ENCODE peak calls at places on chromosomes 11 and 22, in six cellular contexts. U is lung, F is AG04450, Q is OCI-LY7, L is colonic mucosa, M is psoas muscle. P is an unnamed sample. For H3K9me3, the result is how much of the 10 kb centered on the place peaks cover.

GRCh38 chr22:18078329-18079041 is 695 bp downstream of the PEX26 start:
- DNase-seq in F (no peak), M (peak), Q (peak), L (peak), U (no peak), P (no peak)

GRCh38 chr22:24578355-24579241 is 14.3 kb downstream of the LRRC75B start:
- DNase-seq in Q (no peak), L (peak), U (no peak), M (no peak), F (no peak), P (no peak)

GRCh38 chr22:45310331-45311032 is 748 bp downstream of the FAM118A start:
- DNase-seq in F (no peak), L (no peak), M (no peak), U (no peak), Q (peak), P (no peak)

GRCh38 chr11:8758619-8759169 is 76.1 kb downstream of the RPL27A start:
- DNase-seq in Q (no peak), M (no peak), F (no peak), L (no peak), U (no peak), P (no peak)

GRCh38 chr22:19826619-19826950 is 28.1 kb downstream of the GNB1L start:
- DNase-seq in U (no peak), Q (no peak), F (no peak), L (no peak), M (no peak), P (no peak)

GRCh38 chr11:65493367-65494176 is 5.3 kb upstream of the MALAT1 start:
- DNase-seq in Q (no peak), U (peak), M (peak), L (peak), F (no peak), P (no peak)

GRCh38 chr11:71252782-71253730 is 679 bp upstream of the SHANK2 start:
- DNase-seq in M (no peak), F (no peak), L (peak), U (peak), Q (no peak), P (no peak)

GRCh38 chr11:5689551-5689983 is at the start of gene TRIM22:
- DNase-seq in L (peak), Q (peak), F (no peak), M (no peak), U (peak), P (peak)

GRCh38 chr22:24948356-24949202 is 2.1 kb upstream of the LHFPL7 start:
- DNase-seq in U (no peak), M (no peak), F (no peak), Q (no peak), L (no peak), P (no peak)

GRCh38 chr22:47293368-47294221 is 531.1 kb downstream of the TBC1D22A start:
- DNase-seq in F (no peak), U (no peak), L (no peak), Q (no peak), M (no peak), P (no peak)

GRCh38 chr11:33375688-33376311 is 118.6 kb downstream of the HIPK3 start:
- DNase-seq in F (no peak), U (no peak), L (no peak), M (no peak), Q (peak), P (no peak)

GRCh38 chr11:66228521-66228920 is 39.9 kb upstream of the RAB1B start:
- DNase-seq in L (no peak), M (no peak), Q (no peak), F (no peak), U (peak), P (peak)

GRCh38 chr22:37999640-38000272 is 15.4 kb upstream of the SOX10 start:
- DNase-seq in Q (peak), U (no peak), L (no peak), M (peak), F (no peak), P (no peak)

GRCh38 chr11:81036168-81036870 is 1595.5 kb upstream of the TENM4 start:
- DNase-seq in Q (no peak), M (no peak), F (no peak), L (no peak), U (no peak), P (no peak)

GRCh38 chr11:69729252-69729651 is 25.4 kb upstream of the FGF19 start:
- DNase-seq in F (no peak), M (no peak), L (no peak), Q (no peak), U (no peak), P (no peak)

GRCh38 chr11:95444309-95445202 is 213.6 kb upstream of the SESN3 start:
- DNase-seq in L (no peak), U (no peak), M (no peak), F (no peak), Q (no peak), P (no peak)

GRCh38 chr11:83502041-83502440 is 215.9 kb upstream of the CCDC90B start:
- DNase-seq in L (no peak), Q (no peak), M (no peak), U (no peak), F (no peak), P (no peak)

GRCh38 chr11:11842426-11843008 is 745 bp downstream of the USP47 start:
- DNase-seq in L (peak), F (no peak), Q (peak), M (peak), U (peak), P (no peak)

GRCh38 chr11:83720675-83721074 is 434.5 kb upstream of the CCDC90B start:
- DNase-seq in F (no peak), Q (no peak), M (no peak), U (no peak), L (no peak), P (no peak)

GRCh38 chr11:120645639-120646038 is 134.1 kb downstream of the GRIK4 start:
- DNase-seq in Q (no peak), F (no peak), U (no peak), L (no peak), M (no peak), P (peak)

GRCh38 chr22:39474351-39474991 is 17.7 kb downstream of the MGAT3 start:
- DNase-seq in U (no peak), F (no peak), M (no peak), Q (no peak), L (peak), P (no peak)

GRCh38 chr11:69863544-69864200 is 44.5 kb upstream of the FGF3 start:
- DNase-seq in U (no peak), Q (no peak), L (no peak), F (no peak), M (no peak), P (no peak)

GRCh38 chr11:122478986-122479385 is 176.5 kb upstream of the UBASH3B start:
- DNase-seq in Q (no peak), M (no peak), U (no peak), F (no peak), L (no peak), P (no peak)

GRCh38 chr11:19018901-19019300 is 41.6 kb downstream of the MRGPRX2 start:
- DNase-seq in M (no peak), U (no peak), F (no peak), L (no peak), Q (no peak), P (peak)

GRCh38 chr11:90639687-90640086 is 416.8 kb upstream of the CHORDC1 start:
- DNase-seq in L (no peak), Q (no peak), U (no peak), F (no peak), M (no peak), P (no peak)

GRCh38 chr11:64971421-64972233 is at the start of gene MAJIN:
- DNase-seq in M (peak), Q (no peak), U (peak), F (peak), L (peak), P (no peak)

GRCh38 chr22:47691152-47691895 is 928.9 kb downstream of the TBC1D22A start:
- DNase-seq in U (no peak), Q (no peak), L (no peak), M (no peak), F (no peak), P (no peak)

GRCh38 chr11:65329944-65330403 is 3.7 kb upstream of the DPF2 start:
- DNase-seq in U (peak), F (peak), M (peak), Q (peak), L (peak), P (peak)

GRCh38 chr11:132721526-132721925 is 810.8 kb downstream of the OPCML start:
- DNase-seq in L (no peak), U (no peak), M (no peak), Q (no peak), F (no peak), P (no peak)

GRCh38 chr22:35547993-35548761 is 7.5 kb downstream of the RASD2 start:
- DNase-seq in U (no peak), L (no peak), F (no peak), Q (peak), M (no peak), P (no peak)

GRCh38 chr11:64001552-64002427 is 15.6 kb downstream of the OTUB1 start:
- DNase-seq in M (peak), F (no peak), Q (no peak), L (no peak), U (no peak), P (no peak)

GRCh38 chr11:77309401-77310085 is 8.1 kb upstream of the GDPD4 start:
- DNase-seq in Q (no peak), L (no peak), M (no peak), U (no peak), F (no peak), P (no peak)

DNA sequence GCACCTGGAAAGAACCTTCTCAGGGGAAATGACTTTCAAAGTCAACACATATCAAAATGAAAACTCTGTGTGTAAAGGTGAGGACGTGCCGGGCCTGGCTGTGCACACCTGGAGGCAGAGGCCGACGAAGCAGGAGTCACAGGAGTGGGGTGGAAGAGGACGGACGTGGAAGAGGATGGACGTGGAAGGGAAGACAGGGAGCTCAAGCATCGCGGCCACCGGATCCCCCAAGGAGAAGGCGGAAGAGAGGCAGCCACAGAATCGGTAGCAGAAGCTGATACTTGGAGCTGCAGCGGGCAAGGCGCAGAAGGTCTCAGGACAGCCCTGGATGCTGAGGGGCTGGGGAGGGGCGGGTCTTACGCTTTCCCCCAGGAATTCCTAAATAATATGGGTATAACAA is 519.8 kb downstream of the BRD1 start:
- DNase-seq in U (no peak), M (peak), Q (no peak), L (peak), F (no peak), P (no peak)
- H3K9me3 ChIP-seq in U (under half), M (under half), Q (under half), L (under half), F (half or more), P (under half)

GRCh38 chr22:11616811-11617210 is 3911.2 kb upstream of the OR11H1 start:
- DNase-seq in Q (no peak), L (no peak), M (no peak), U (no peak), F (peak), P (no peak)
- H3K9me3 ChIP-seq in Q (under half), L (under half), M (under half), U (under half), F (half or more), P (under half)

GRCh38 chr11:58768137-58768536 is 36.4 kb upstream of the GLYAT start:
- DNase-seq in F (no peak), Q (no peak), M (no peak), U (no peak), L (no peak), P (no peak)
- H3K9me3 ChIP-seq in F (under half), Q (under half), M (under half), U (under half), L (under half), P (under half)

GRCh38 chr22:49211176-49211575 is 616.5 kb downstream of the BRD1 start:
- DNase-seq in L (no peak), M (no peak), U (no peak), Q (no peak), F (no peak), P (no peak)
- H3K9me3 ChIP-seq in L (under half), M (under half), U (under half), Q (under half), F (half or more), P (under half)

DNA sequence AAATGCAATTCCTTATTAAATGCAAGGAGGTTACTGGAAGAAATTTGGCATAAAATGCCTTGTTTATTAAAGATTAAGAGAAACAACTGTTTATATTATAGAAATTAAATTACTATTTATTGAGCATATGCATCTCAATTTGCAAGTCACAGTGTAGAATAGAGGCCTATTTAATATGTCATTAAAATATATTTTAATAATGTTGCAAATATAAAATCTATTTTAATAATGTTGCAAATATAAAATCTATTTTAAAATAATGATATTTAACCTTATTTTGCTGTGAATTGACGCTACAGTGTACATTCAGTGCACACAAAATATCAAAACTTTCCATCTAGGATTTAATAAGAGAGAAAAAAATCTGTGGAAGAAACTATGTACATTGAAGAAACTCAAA is 188.1 kb downstream of the CNTN5 start:
- DNase-seq in U (no peak), F (no peak), Q (no peak), M (no peak), L (no peak), P (no peak)
- H3K9me3 ChIP-seq in U (under half), F (under half), Q (under half), M (under half), L (under half), P (under half)